ENCODE peak calls at places on chromosome 6, in seven cellular contexts. B, K, F, E, Z, Q and P are unnamed samples. For H3K4me1, the result is how much of the 10 kb centered on the place peaks cover.

GRCh38 chr6:39107641-39108040 is 7.3 kb downstream of the SAYSD1 start:
- DNase-seq in B (no peak), K (no peak), F (no peak), E (no peak), Z (no peak), Q (no peak), P (no peak)

GRCh38 chr6:140597181-140597580 is 1222.7 kb upstream of the CITED2 start:
- DNase-seq in B (no peak), K (no peak), F (no peak), E (no peak), Z (no peak), Q (no peak), P (no peak)

GRCh38 chr6:136753624-136754023 is 38.7 kb downstream of the MAP3K5 start:
- DNase-seq in B (no peak), K (no peak), F (no peak), E (no peak), Z (no peak), Q (no peak), P (peak)

GRCh38 chr6:74289881-74290280 is 593.9 kb downstream of the CD109 start:
- DNase-seq in B (peak), K (no peak), F (no peak), E (no peak), Z (no peak), Q (no peak), P (no peak)

GRCh38 chr6:24836116-24836515 is 37.4 kb upstream of the ARMH2 start:
- DNase-seq in B (no peak), K (no peak), F (no peak), E (no peak), Z (no peak), Q (no peak), P (no peak)

GRCh38 chr6:119077643-119078448 is 618 bp downstream of the FAM184A start:
- DNase-seq in B (peak), K (peak), F (peak), E (peak), Z (peak), Q (no peak), P (peak)

GRCh38 chr6:136226674-136227377 is 23.3 kb downstream of the MTFR2 start:
- DNase-seq in B (peak), K (no peak), F (no peak), E (no peak), Z (no peak), Q (no peak), P (peak)

GRCh38 chr6:150503586-150504339 is 95.9 kb upstream of the PLEKHG1 start:
- DNase-seq in B (no peak), K (no peak), F (no peak), E (no peak), Z (no peak), Q (no peak), P (no peak)

GRCh38 chr6:10391299-10391630 is 23.6 kb downstream of the TFAP2A start:
- DNase-seq in B (no peak), K (no peak), F (no peak), E (no peak), Z (no peak), Q (no peak), P (no peak)

GRCh38 chr6:130962951-130963350 is 100.1 kb downstream of the EPB41L2 start:
- DNase-seq in B (no peak), K (no peak), F (no peak), E (peak), Z (no peak), Q (peak), P (no peak)

GRCh38 chr6:11434565-11435326 is 102.8 kb upstream of the TMEM170B start:
- DNase-seq in B (peak), K (peak), F (no peak), E (peak), Z (peak), Q (no peak), P (peak)

GRCh38 chr6:20021795-20022194 is 184.6 kb downstream of the ID4 start:
- DNase-seq in B (no peak), K (no peak), F (no peak), E (no peak), Z (no peak), Q (no peak), P (no peak)

GRCh38 chr6:54059683-54060082 is 51.6 kb upstream of the MLIP start:
- DNase-seq in B (peak), K (no peak), F (no peak), E (no peak), Z (no peak), Q (no peak), P (no peak)

GRCh38 chr6:119594907-119595306 is 245.3 kb upstream of the MAN1A1 start:
- DNase-seq in B (no peak), K (no peak), F (no peak), E (no peak), Z (no peak), Q (no peak), P (peak)

GRCh38 chr6:41684311-41685182 is 46.3 kb downstream of the MDFI start:
- DNase-seq in B (no peak), K (no peak), F (peak), E (no peak), Z (no peak), Q (no peak), P (no peak)

GRCh38 chr6:96089173-96089572 is 73.4 kb downstream of the FUT9 start:
- DNase-seq in B (no peak), K (peak), F (no peak), E (no peak), Z (peak), Q (no peak), P (no peak)

GRCh38 chr6:157198425-157199279 is 124.7 kb downstream of the TMEM242 start:
- DNase-seq in B (peak), K (peak), F (peak), E (peak), Z (peak), Q (peak), P (peak)

GRCh38 chr6:125102901-125103300 is 50.7 kb upstream of the TPD52L1 start:
- DNase-seq in B (peak), K (no peak), F (no peak), E (no peak), Z (no peak), Q (no peak), P (no peak)

GRCh38 chr6:50820590-50821234 is 2.0 kb downstream of the TFAP2B start:
- DNase-seq in B (no peak), K (no peak), F (no peak), E (no peak), Z (no peak), Q (no peak), P (no peak)

GRCh38 chr6:162485464-162485863 is 242.1 kb downstream of the PRKN start:
- DNase-seq in B (no peak), K (no peak), F (no peak), E (no peak), Z (no peak), Q (no peak), P (no peak)

GRCh38 chr6:69164564-69165252 is 529.6 kb downstream of the ADGRB3 start:
- DNase-seq in B (peak), K (no peak), F (no peak), E (no peak), Z (no peak), Q (no peak), P (no peak)

GRCh38 chr6:155782739-155783459 is 327.3 kb upstream of the NOX3 start:
- DNase-seq in B (peak), K (no peak), F (no peak), E (no peak), Z (no peak), Q (no peak), P (no peak)

DNA sequence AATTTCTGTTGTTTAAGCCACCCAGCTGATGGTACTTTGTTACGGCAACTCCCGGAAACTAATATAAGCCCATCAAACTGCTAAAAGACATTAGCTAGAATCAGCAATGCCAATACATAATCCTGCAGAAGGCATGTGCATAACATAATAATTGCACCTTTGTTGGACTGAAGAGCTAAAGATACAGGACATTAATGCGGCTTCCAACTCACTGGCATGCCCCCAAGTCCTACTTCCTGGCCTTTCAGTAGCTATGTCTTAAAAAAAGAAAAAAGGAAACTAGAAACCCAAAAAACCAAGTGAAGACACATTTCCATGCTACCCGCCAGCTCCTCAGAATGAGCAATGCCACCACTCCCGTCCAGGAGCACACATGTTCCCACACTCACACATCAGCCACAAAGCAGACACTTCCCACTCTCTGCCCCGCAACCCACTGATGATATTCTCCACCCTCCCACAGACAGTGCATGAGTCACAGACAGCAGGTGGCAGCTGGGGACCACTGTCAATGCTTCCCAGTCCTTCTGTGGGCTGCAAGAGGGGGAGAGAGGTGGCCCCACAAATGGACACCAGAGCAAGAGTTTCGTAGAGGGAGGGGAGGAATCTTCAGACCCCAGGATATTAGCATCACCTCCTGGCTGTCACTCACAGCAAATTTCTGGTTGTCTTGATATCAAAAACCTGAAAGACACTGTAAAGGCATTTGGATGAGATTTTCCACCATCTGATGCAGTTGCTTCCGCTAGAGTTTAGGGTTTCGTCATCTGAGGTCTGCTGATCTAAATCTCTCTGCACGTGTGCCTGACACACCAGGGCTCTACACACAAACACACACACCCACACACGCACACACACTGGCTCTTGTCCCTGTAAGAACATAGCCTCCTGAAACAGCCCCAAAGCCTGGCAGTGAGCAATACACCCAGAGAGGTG is 32.8 kb downstream of the GFOD1 start:
- DNase-seq in B (peak), K (peak), F (no peak), E (peak), Z (no peak), Q (peak), P (peak)
- H3K27ac ChIP-seq in B (no peak), K (peak), F (peak), E (no peak), Z (no peak), Q (no peak), P (peak)

DNA sequence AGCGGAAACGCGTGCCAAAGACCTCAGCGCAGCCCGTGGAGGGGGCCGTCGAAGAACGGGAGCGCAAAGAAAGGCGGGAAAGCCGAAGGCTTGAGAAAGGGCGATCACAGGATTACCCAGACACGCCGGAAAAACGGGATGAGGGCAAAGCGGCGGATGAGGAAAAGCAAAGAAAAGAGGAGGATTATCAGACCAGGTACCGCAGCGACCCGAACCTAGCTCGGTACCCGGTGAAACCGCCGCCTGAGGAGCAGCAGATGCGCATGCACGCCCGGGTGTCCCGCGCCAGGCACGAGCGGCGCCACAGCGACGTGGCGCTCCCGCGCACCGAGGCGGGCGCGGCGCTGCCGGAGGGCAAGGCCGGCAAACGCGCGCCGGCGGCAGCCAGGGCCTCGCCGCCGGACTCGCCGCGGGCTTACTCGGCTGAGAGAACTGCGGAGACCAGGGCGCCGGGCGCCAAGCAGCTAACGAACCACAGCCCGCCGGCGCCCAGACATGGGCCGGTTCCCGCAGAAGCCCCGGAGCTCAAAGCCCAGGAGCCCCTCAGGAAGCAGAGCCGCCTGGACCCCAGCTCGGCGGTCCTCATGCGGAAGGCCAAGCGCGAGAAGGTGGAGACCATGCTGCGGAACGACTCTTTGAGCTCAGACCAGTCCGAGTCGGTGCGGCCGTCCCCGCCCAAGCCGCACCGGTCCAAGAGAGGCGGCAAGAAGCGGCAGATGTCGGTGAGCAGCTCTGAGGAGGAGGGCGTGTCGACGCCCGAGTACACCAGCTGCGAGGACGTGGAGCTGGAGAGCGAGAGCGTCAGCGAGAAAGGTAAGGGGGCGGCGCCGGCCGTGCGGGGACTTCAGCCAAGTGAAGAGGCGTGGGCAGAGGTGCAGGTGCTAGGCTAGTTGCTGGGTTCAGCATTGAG is 296.2 kb downstream of the RIMS1 start:
- DNase-seq in B (peak), K (peak), F (no peak), E (peak), Z (peak), Q (no peak), P (peak)
- H3K4me3 ChIP-seq in B (peak), K (peak), F (peak), E (peak), Z (peak), Q (peak), P (peak)

DNA sequence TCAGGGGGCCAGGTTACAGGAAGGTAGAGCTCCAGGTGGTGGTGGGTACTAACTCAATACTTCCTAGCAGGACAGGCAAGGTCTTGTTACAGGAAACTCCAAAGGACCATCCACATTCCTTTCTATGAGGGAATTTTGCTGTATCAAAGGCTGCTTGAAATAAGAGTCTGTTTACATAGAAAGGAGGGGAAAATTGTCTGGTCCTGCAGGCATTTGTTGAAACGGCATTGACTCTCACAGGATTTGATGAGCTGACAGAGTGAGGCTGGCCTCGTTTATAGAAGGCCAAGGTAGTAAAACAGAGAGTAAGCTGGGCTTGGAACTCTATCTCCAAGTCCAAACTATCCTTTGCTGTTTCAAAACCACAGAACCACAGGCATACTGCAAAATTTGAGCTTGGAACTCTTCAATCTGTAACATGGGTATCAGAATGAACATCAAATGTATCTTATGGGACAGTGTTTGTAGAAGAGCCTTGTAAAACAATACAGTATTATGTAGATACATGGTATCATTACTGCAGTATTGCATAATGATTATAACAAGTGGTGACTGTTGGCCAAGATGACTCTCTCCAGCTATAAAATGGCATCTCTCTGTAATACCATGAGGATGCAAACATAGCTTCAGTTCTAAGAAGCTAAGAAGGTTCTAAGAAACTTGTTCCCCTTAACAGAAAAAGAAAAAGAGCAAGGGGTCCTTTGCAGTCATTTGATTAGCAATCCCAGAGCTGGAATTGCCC is 61.5 kb downstream of the TRAM2 start:
- DNase-seq in B (peak), K (no peak), F (no peak), E (no peak), Z (no peak), Q (no peak), P (no peak)
- H3K4me1 ChIP-seq in B (half or more), K (under half), F (half or more), E (under half), Z (under half), Q (under half), P (under half)

DNA sequence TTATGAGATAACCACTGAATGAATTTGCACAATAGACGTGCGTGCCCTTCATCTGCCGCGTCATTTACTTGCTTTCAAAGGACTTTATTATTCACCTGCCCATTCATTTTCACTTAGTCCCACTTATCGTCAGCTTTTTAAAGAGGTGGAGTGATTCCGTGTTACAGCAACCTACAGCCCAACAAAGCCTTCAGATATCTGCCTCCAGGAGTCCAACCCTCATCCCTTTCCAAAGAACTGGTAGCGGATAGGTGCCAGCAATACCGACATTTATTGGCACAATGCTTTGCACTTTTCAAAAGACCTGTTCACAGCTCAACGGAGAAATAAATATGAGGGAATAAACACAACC is 761 bp upstream of the MTRF1L start:
- DNase-seq in B (peak), K (no peak), F (no peak), E (peak), Z (no peak), Q (no peak), P (peak)
- H3K27ac ChIP-seq in B (peak), K (peak), F (peak), E (peak), Z (peak), Q (peak), P (peak)

DNA sequence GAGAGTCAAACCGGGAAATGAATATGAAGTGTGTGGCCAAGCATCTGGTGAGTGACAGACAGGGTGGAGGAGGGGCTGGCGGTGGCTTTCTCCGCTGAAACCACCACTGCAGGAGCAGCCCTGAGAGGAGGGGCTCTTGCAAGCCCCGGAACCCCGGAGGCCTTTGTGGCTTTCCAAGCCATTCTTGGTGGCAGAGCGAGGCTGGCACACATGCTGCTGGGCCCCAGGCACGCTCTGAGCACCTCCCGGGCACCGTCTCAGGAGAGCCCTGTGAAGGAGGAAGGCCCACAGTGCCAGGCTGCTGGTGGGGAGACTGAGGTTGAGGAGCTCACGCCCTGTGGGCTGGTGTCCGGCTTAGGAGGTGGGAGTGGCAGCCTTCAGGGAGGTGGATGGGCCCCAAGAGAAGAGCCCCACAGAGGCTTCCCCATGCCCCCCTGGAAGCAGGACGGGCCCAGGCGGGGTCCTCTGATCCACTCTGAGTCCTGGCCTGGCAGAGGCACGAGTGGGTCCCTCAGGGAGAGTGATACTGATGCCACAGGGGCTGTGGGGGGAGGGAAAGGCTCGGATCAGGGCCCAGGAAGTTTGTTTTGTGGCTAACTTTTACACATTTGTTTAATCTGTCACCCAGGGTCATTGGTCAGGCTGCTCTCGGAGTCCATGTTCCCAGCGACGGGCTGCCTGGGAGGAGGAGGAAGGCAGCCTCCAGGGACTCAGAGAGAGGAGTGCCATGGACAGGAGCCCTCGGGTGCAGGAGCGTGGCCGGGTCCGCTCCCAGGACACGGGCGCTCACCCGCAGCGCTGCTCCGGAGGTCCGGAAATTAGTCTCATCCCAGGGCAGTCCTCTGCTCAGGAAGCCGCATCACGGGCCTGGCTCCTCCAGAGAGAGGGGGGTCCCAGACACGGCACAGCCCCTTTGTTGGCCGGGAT is 170.7 kb downstream of the ERMARD start:
- DNase-seq in B (no peak), K (no peak), F (no peak), E (no peak), Z (no peak), Q (no peak), P (no peak)
- H3K4me3 ChIP-seq in B (no peak), K (no peak), F (no peak), E (no peak), Z (no peak), Q (no peak), P (no peak)